ENCODE peak calls at places on chromosome 12, in four cellular contexts. S is HT-29; H is GM19239; V is central memory CD4-positive, alpha-beta T cell. Z is an unnamed sample.

GRCh38 chr12:9702239-9702638 is 30.7 kb downstream of the CLECL1 start:
- DNase-seq in V (peak), H (no peak), S (no peak), Z (no peak)

GRCh38 chr12:46661161-46661845 is 164.5 kb downstream of the SLC38A4 start:
- DNase-seq in V (peak), H (peak), S (peak), Z (peak)

GRCh38 chr12:1443421-1444141 is 150.8 kb downstream of the FBXL14 start:
- DNase-seq in H (no peak), V (no peak), S (no peak), Z (no peak)

GRCh38 chr12:51984657-51985056 is 22.1 kb upstream of the TAMALIN start:
- DNase-seq in H (no peak), S (no peak), V (no peak), Z (no peak)

GRCh38 chr12:50825372-50825838 is 17.3 kb upstream of the TMPRSS12 start:
- DNase-seq in H (no peak), V (peak), S (peak), Z (peak)

GRCh38 chr12:114936148-114937099 is 252.4 kb upstream of the TBX3 start:
- DNase-seq in H (no peak), S (no peak), V (no peak), Z (no peak)

GRCh38 chr12:132803125-132803524 is 25.5 kb downstream of the GOLGA3 start:
- DNase-seq in S (no peak), H (no peak), V (no peak), Z (no peak)

GRCh38 chr12:14937689-14938088 is 648 bp downstream of the ERP27 start:
- DNase-seq in S (peak), H (no peak), V (no peak), Z (no peak)

GRCh38 chr12:13273850-13274249 is 77.3 kb downstream of the EMP1 start:
- DNase-seq in H (no peak), V (no peak), S (no peak), Z (no peak)

GRCh38 chr12:78241472-78241871 is 410.8 kb downstream of the NAV3 start:
- DNase-seq in V (no peak), S (no peak), H (no peak), Z (no peak)

GRCh38 chr12:113003631-113004030 is 25.3 kb downstream of the OAS2 start:
- DNase-seq in H (no peak), S (no peak), V (no peak), Z (no peak)

GRCh38 chr12:62758216-62758615 is 176.7 kb downstream of the PPM1H start:
- DNase-seq in V (no peak), H (no peak), S (no peak), Z (no peak)

GRCh38 chr12:26632746-26633145 is 200.2 kb downstream of the ITPR2 start:
- DNase-seq in H (no peak), V (no peak), S (no peak), Z (no peak)

GRCh38 chr12:52771088-52771487 is 6.1 kb downstream of the KRT76 start:
- DNase-seq in S (no peak), V (no peak), H (no peak), Z (no peak)

GRCh38 chr12:55720894-55721444 is 776 bp downstream of the RDH5 start:
- DNase-seq in V (no peak), S (peak), H (no peak), Z (no peak)

GRCh38 chr12:63228853-63229252 is 77.9 kb upstream of the AVPR1A start:
- DNase-seq in S (no peak), H (no peak), V (no peak), Z (no peak)

GRCh38 chr12:19390208-19390607 is 49.1 kb upstream of the AEBP2 start:
- DNase-seq in V (no peak), H (no peak), S (no peak), Z (no peak)

GRCh38 chr12:95412826-95413311 is 61.1 kb upstream of the METAP2 start:
- DNase-seq in H (no peak), V (no peak), S (no peak), Z (no peak)

GRCh38 chr12:49338830-49339463 is 2.0 kb upstream of the C1QL4 start:
- DNase-seq in V (no peak), S (no peak), H (no peak), Z (no peak)

GRCh38 chr12:29334911-29335310 is 46.1 kb downstream of the ERGIC2 start:
- DNase-seq in V (no peak), S (no peak), H (no peak), Z (no peak)

GRCh38 chr12:98149270-98149669 is 366.1 kb upstream of the TMPO start:
- DNase-seq in H (no peak), V (no peak), S (no peak), Z (no peak)

GRCh38 chr12:113422030-113422900 is at the start of gene SDSL:
- DNase-seq in S (peak), H (peak), V (no peak), Z (peak)

GRCh38 chr12:113030875-113031525 is 25.5 kb upstream of the DTX1 start:
- DNase-seq in H (peak), S (peak), V (peak), Z (peak)

GRCh38 chr12:119334459-119335170 is at the start of gene CCDC60:
- DNase-seq in V (no peak), S (no peak), H (no peak), Z (no peak)

GRCh38 chr12:43723134-43723533 is 35.5 kb downstream of the PUS7L start:
- DNase-seq in H (no peak), V (no peak), S (no peak), Z (no peak)

GRCh38 chr12:1913377-1914115 is 4.9 kb downstream of the CACNA2D4 start:
- DNase-seq in S (no peak), H (no peak), V (no peak), Z (peak)

GRCh38 chr12:47068539-47068938 is 10.9 kb upstream of the PCED1B start:
- DNase-seq in H (no peak), S (no peak), V (no peak), Z (no peak)

GRCh38 chr12:58051378-58051777 is 110.0 kb downstream of the ATP23 start:
- DNase-seq in V (no peak), S (no peak), H (no peak), Z (no peak)

GRCh38 chr12:116346222-116346621 is 68.7 kb upstream of the MED13L start:
- DNase-seq in S (no peak), V (no peak), H (no peak), Z (no peak)

GRCh38 chr12:93380480-93381121 is 2.9 kb downstream of the NUDT4 start:
- DNase-seq in H (no peak), V (no peak), S (peak), Z (no peak)

GRCh38 chr12:79737875-79738718 is 47.3 kb upstream of the PAWR start:
- DNase-seq in S (peak), V (peak), H (peak), Z (peak)

GRCh38 chr12:14664434-14665023 is 31.9 kb downstream of the GUCY2C start:
- DNase-seq in H (no peak), S (peak), V (peak), Z (peak)

GRCh38 chr12:62631531-62632520 is 165.2 kb downstream of the MON2 start:
- DNase-seq in S (peak), V (no peak), H (peak), Z (peak)

GRCh38 chr12:988616-989015 is 2.4 kb upstream of the ERC1 start:
- DNase-seq in V (no peak), S (no peak), H (no peak), Z (no peak)

GRCh38 chr12:25436206-25436912 is 116.7 kb downstream of the LMNTD1 start:
- DNase-seq in H (peak), V (peak), S (peak), Z (peak)

GRCh38 chr12:14635776-14636175 is 60.6 kb downstream of the GUCY2C start:
- DNase-seq in H (no peak), V (no peak), S (no peak), Z (no peak)

GRCh38 chr12:131116437-131117117 is 162.9 kb downstream of the ADGRD1 start:
- DNase-seq in H (no peak), V (no peak), S (peak), Z (no peak)

GRCh38 chr12:56007892-56008471 is 10.9 kb downstream of the SUOX start:
- DNase-seq in S (peak), H (no peak), V (no peak), Z (no peak)

GRCh38 chr12:32034045-32034444 is 72.6 kb upstream of the BICD1 start:
- DNase-seq in V (no peak), H (no peak), S (no peak), Z (no peak)